ENCODE peak calls at places on chromosomes 16 and 17, in ten cellular contexts. Q is stomach, M is endothelial cell of umbilical vein, H is transverse colon, W is spleen, P is upper lobe of left lung, E is GM12878, B is prostate gland, U is HCT116, O is sigmoid colon. S is an unnamed sample.

GRCh38 chr16:17396762-17397498 is 73.8 kb downstream of the XYLT1 start:
- DNase-seq in H (peak), M (peak), Q (peak), W (no peak), P (no peak), O (no peak), E (no peak), B (peak), U (no peak), S (no peak)

GRCh38 chr17:39701012-39701783 is 1.3 kb downstream of the ERBB2 start:
- DNase-seq in Q (peak), U (no peak), E (no peak), M (no peak), O (no peak), B (no peak), W (no peak), H (peak), P (no peak), S (peak)

GRCh38 chr17:73343168-73343634 is 31.4 kb upstream of the CDC42EP4 start:
- DNase-seq in P (no peak), Q (no peak), W (no peak), M (no peak), H (peak), B (no peak), O (peak), E (no peak), U (no peak), S (peak)

GRCh38 chr16:4313563-4314531 is 2.0 kb upstream of the GLIS2 start:
- DNase-seq in O (no peak), M (no peak), B (no peak), E (no peak), P (peak), W (no peak), U (peak), H (peak), Q (peak), S (no peak)

GRCh38 chr17:56176101-56176500 is 22.8 kb downstream of the ANKFN1 start:
- DNase-seq in P (no peak), M (no peak), E (no peak), B (no peak), H (no peak), W (no peak), O (no peak), Q (no peak), U (no peak), S (no peak)

GRCh38 chr17:83173180-83173996 is 94.0 kb downstream of the METRNL start:
- DNase-seq in P (peak), E (no peak), B (no peak), Q (no peak), H (no peak), W (peak), O (peak), M (no peak), U (no peak), S (peak)

GRCh38 chr17:8408371-8408770 is 10.7 kb upstream of the RNF222 start:
- DNase-seq in M (no peak), B (no peak), E (no peak), H (peak), Q (peak), W (no peak), U (peak), P (peak), O (no peak), S (peak)

GRCh38 chr16:67767953-67768352 is 38.4 kb downstream of the RANBP10 start:
- DNase-seq in B (no peak), W (no peak), U (no peak), H (no peak), O (no peak), E (no peak), P (no peak), M (no peak), Q (no peak), S (no peak)

GRCh38 chr17:42779304-42779941 is 987 bp upstream of the WNK4 start:
- DNase-seq in O (no peak), U (no peak), B (no peak), W (peak), H (no peak), Q (no peak), M (no peak), E (no peak), P (no peak), S (no peak)

GRCh38 chr17:29150191-29150590 is 30.0 kb downstream of the MYO18A start:
- DNase-seq in U (no peak), O (no peak), M (no peak), Q (no peak), P (no peak), B (peak), E (no peak), W (no peak), H (no peak), S (peak)

GRCh38 chr17:13885953-13886889 is 183.1 kb upstream of the COX10 start:
- DNase-seq in Q (no peak), P (no peak), O (no peak), H (no peak), W (no peak), B (no peak), M (no peak), U (no peak), E (no peak), S (no peak)

GRCh38 chr17:8162232-8162996 is at the start of gene VAMP2:
- DNase-seq in W (peak), U (no peak), O (peak), E (no peak), Q (peak), B (peak), H (peak), M (peak), P (peak), S (peak)

GRCh38 chr17:30176845-30177244 is 58.7 kb downstream of the SLC6A4 start:
- DNase-seq in M (no peak), U (no peak), P (no peak), H (peak), W (no peak), Q (no peak), O (no peak), E (no peak), B (no peak), S (no peak)

GRCh38 chr17:28363776-28364650 is 986 bp downstream of the SEBOX start:
- DNase-seq in U (no peak), O (no peak), B (no peak), Q (no peak), H (no peak), W (no peak), E (no peak), M (no peak), P (no peak), S (no peak)

GRCh38 chr16:87681990-87682570 is 79.8 kb downstream of the JPH3 start:
- DNase-seq in P (no peak), B (peak), E (no peak), H (no peak), Q (no peak), O (no peak), U (peak), M (peak), W (no peak), S (no peak)

GRCh38 chr16:10937068-10937859 is 5.0 kb downstream of the DEXI start:
- DNase-seq in Q (peak), W (peak), U (no peak), H (no peak), B (peak), O (no peak), M (no peak), E (no peak), P (no peak), S (no peak)

GRCh38 chr17:37816951-37817350 is 72.1 kb upstream of the HNF1B start:
- DNase-seq in Q (no peak), M (no peak), U (no peak), W (no peak), E (no peak), O (no peak), P (no peak), H (no peak), B (peak), S (no peak)

GRCh38 chr17:2181206-2181983 is 122.2 kb downstream of the SMG6 start:
- DNase-seq in W (no peak), H (peak), Q (no peak), O (peak), U (no peak), E (no peak), M (peak), P (no peak), B (no peak), S (no peak)

GRCh38 chr17:72822358-72823023 is 270.0 kb downstream of the SLC39A11 start:
- DNase-seq in Q (no peak), E (no peak), P (no peak), U (peak), W (no peak), M (no peak), H (no peak), B (no peak), O (no peak), S (no peak)

GRCh38 chr16:58243528-58244004 is 45.7 kb upstream of the CSNK2A2 start:
- DNase-seq in Q (no peak), O (no peak), B (no peak), U (no peak), M (no peak), W (no peak), H (peak), E (peak), P (no peak), S (peak)

GRCh38 chr17:54220829-54221228 is 398.1 kb downstream of the KIF2B start:
- DNase-seq in W (no peak), Q (no peak), H (no peak), B (no peak), P (no peak), E (no peak), M (no peak), O (no peak), U (no peak), S (no peak)

GRCh38 chr16:2208772-2209171 is 1.9 kb downstream of the BRICD5 start:
- DNase-seq in O (no peak), B (no peak), P (peak), U (no peak), E (no peak), W (no peak), H (no peak), Q (no peak), M (no peak), S (no peak)

GRCh38 chr17:76081295-76082210 is 2.6 kb downstream of the ZACN start:
- DNase-seq in O (no peak), H (no peak), Q (no peak), E (no peak), P (no peak), U (no peak), B (no peak), W (no peak), M (no peak), S (peak)
- H3K4me3 ChIP-seq in O (no peak), H (no peak), Q (no peak), E (no peak), P (no peak), U (no peak), B (no peak), W (no peak), M (no peak), S (no peak)

GRCh38 chr17:4533522-4534502 is 21.4 kb downstream of the MYBBP1A start:
- DNase-seq in B (no peak), U (no peak), E (no peak), M (peak), H (peak), Q (peak), O (no peak), W (no peak), P (peak), S (no peak)

GRCh38 chr17:4536259-4536741 is 18.9 kb downstream of the MYBBP1A start:
- DNase-seq in U (no peak), O (no peak), M (no peak), H (no peak), W (no peak), P (peak), Q (no peak), B (no peak), E (no peak), S (no peak)

GRCh38 chr17:4535667-4536258 is 19.4 kb downstream of the MYBBP1A start:
- DNase-seq in E (no peak), H (no peak), U (no peak), W (no peak), B (no peak), M (no peak), P (peak), O (no peak), Q (no peak), S (no peak)

GRCh38 chr17:4534515-4534914 is 20.7 kb downstream of the MYBBP1A start:
- DNase-seq in M (no peak), O (no peak), H (no peak), E (no peak), P (peak), W (no peak), B (no peak), U (no peak), Q (no peak), S (no peak)

DNA sequence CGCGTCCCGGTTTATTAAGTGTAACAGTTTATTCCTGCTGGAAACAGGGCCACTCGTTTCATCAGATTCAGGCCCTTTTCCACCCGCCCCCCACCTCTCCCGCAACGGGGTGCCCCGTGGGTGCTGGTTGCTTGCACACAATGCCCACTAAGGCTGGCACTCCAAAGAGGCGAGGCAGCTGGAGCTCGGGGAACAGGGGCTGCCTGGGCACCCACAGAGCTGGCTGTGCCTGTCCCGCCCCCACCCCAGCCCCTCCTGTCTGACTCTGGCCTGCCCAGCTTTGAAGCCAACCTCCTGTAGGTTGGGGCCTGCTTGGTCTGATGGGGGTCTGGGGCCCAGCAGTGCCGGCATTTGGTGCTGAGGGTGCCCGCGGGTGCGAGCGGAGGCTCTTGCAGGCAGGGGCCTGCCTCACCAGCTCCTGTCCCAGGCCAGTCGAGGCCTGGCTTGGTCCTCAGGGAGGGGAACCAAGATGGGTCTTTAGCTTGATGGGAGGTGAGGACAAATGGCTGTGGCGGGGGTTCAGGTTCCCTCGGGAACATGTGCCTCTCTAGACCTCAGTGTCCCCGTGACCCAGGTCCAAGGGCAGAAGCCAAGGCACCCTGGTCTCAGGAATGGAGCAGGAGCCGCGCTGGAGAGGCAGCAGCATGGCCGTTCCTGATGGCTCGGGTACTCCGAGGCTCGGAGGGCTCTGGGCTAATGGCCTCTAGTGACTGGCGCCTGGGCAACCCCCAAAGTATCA is 20.1 kb downstream of the MYBBP1A start:
- DNase-seq in B (no peak), O (no peak), U (no peak), H (no peak), E (no peak), Q (no peak), P (peak), W (no peak), M (no peak), S (no peak)
- TF ChIP-seq POLR2A in B (no peak), O (no peak), U (no peak), H (no peak), E (peak), Q (no peak), P (no peak), W (no peak), M (no peak), S (no peak)

DNA sequence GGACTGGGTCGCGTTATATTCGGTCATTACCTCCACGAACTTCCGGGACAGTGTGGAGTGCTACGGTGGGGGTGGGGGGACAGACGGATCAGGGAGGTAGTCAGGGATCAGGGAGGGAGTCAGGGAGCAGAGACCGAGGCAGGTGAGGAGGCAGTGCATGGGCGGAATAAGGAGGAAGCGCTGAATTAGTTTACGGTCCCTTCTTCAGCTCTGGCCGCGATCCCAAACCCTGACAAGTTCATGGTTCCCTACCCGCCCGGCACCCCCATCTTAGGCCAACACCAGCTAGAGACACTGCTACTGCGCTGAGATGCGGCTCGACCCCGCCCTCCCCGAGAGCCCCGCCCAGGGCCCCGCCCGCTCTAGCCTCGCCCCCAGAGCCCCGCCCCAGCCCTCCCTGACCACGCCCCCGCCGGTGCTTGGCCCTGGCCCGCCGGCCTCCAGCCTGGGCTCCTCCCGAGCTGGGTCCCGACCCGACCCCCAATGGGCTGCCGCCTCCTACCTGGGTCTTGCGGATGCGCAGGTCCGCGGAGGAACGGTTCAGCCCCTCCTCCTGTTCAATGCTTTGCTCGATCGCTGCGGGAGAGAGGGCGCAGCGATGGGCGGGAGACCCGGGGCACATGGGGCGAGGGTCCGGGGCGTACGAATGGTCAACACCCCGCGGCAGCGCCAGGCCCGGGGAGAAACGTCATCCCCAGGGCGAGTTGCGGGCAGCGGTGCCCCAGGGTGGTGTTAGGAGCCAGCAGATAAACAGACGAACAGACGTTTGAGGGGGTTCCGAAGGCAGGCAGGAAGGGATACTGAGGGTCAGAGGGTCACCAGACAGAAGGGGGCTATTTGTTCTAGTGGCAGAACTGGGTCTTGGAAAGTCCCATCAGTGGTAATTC is 12.2 kb downstream of the HSD3B7 start:
- DNase-seq in P (peak), Q (peak), B (peak), O (peak), W (peak), U (peak), M (peak), E (peak), H (peak), S (peak)
- TF ChIP-seq POLR2AphosphoS5 in P (peak), Q (peak), B (peak), O (peak), W (peak), U (peak), M (peak), E (peak), H (peak), S (no peak)

DNA sequence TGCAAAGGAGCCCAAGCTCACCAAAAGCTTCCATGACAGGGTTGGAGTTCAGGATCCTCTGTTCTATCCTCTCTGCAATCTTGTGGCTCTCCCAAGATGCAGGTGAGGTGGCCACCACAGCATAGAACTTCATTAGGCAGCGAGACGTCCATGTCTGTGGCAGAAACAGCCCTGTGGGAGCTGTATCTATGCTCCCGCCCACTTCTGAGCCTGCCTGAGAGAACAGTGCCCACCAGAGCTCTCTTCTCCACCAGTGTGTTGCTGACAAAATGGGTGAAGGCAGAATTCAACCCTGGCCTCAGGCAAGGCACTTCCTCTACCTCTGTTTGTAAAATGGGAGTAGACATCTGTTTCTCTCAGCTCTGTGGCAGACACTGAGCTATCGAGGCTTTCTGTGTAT is 18.8 kb downstream of the MYO19 start:
- DNase-seq in E (no peak), U (no peak), W (no peak), B (no peak), Q (no peak), H (no peak), O (no peak), P (no peak), M (no peak), S (no peak)
- H3K4me3 ChIP-seq in E (no peak), U (no peak), W (no peak), B (no peak), Q (no peak), H (no peak), O (no peak), P (no peak), M (no peak), S (no peak)

GRCh38 chr17:79377230-79377790 is 233.5 kb downstream of the RBFOX3 start:
- DNase-seq in B (no peak), H (no peak), E (no peak), O (no peak), W (no peak), Q (no peak), M (no peak), P (no peak), U (no peak), S (no peak)

GRCh38 chr17:79374807-79375206 is 236.0 kb downstream of the RBFOX3 start:
- DNase-seq in U (no peak), B (no peak), P (no peak), M (no peak), E (no peak), W (no peak), Q (no peak), H (no peak), O (no peak), S (no peak)

GRCh38 chr17:79382313-79382712 is 228.5 kb downstream of the RBFOX3 start:
- DNase-seq in B (no peak), M (no peak), P (peak), E (no peak), W (no peak), O (no peak), Q (no peak), H (no peak), U (no peak), S (no peak)

GRCh38 chr17:79374087-79374486 is 236.8 kb downstream of the RBFOX3 start:
- DNase-seq in H (no peak), O (no peak), Q (no peak), E (no peak), W (no peak), B (no peak), U (no peak), M (no peak), P (no peak), S (no peak)

GRCh38 chr17:79379700-79380099 is 231.2 kb downstream of the RBFOX3 start:
- DNase-seq in W (no peak), B (no peak), H (no peak), M (no peak), P (no peak), E (no peak), O (no peak), U (no peak), Q (no peak), S (no peak)
- TF ChIP-seq POLR2A in W (no peak), B (no peak), H (no peak), M (no peak), P (no peak), E (no peak), O (no peak), U (no peak), Q (no peak), S (no peak)